ENCODE peak calls at places on chromosomes 13 and 19, in four cellular contexts. U is SK-N-SH, J is K562, X is GM12878. Z is an unnamed sample.

GRCh38 chr19:51003316-51003715 is 1.9 kb upstream of the KLK8 start:
- DNase-seq in U (peak), J (no peak), X (no peak), Z (no peak)

GRCh38 chr19:53812335-53812734 is 11.8 kb downstream of the NLRP12 start:
- DNase-seq in U (peak), J (peak), X (no peak), Z (no peak)

GRCh38 chr19:55486971-55487883 is 1.0 kb upstream of the SSC5D start:
- DNase-seq in U (peak), J (peak), X (no peak), Z (peak)

GRCh38 chr13:59145381-59145780 is 1018.3 kb downstream of the DIAPH3 start:
- DNase-seq in U (no peak), J (no peak), X (no peak), Z (no peak)

GRCh38 chr13:32824671-32825070 is 191.6 kb upstream of the KL start:
- DNase-seq in U (no peak), J (no peak), X (no peak), Z (no peak)

GRCh38 chr13:77637583-77637982 is 59.9 kb upstream of the SLAIN1 start:
- DNase-seq in U (no peak), J (no peak), X (no peak), Z (no peak)

GRCh38 chr19:2324220-2324948 is 4.0 kb downstream of the LSM7 start:
- DNase-seq in U (no peak), J (no peak), X (no peak), Z (no peak)

GRCh38 chr13:98564204-98564603 is 12.7 kb downstream of the STK24 start:
- DNase-seq in U (no peak), J (no peak), X (no peak), Z (no peak)

GRCh38 chr13:40315416-40316064 is 350.9 kb downstream of the FOXO1 start:
- DNase-seq in U (no peak), J (no peak), X (no peak), Z (no peak)

GRCh38 chr13:31970237-31970930 is 61.2 kb upstream of the FRY start:
- DNase-seq in U (no peak), J (no peak), X (no peak), Z (no peak)

DNA sequence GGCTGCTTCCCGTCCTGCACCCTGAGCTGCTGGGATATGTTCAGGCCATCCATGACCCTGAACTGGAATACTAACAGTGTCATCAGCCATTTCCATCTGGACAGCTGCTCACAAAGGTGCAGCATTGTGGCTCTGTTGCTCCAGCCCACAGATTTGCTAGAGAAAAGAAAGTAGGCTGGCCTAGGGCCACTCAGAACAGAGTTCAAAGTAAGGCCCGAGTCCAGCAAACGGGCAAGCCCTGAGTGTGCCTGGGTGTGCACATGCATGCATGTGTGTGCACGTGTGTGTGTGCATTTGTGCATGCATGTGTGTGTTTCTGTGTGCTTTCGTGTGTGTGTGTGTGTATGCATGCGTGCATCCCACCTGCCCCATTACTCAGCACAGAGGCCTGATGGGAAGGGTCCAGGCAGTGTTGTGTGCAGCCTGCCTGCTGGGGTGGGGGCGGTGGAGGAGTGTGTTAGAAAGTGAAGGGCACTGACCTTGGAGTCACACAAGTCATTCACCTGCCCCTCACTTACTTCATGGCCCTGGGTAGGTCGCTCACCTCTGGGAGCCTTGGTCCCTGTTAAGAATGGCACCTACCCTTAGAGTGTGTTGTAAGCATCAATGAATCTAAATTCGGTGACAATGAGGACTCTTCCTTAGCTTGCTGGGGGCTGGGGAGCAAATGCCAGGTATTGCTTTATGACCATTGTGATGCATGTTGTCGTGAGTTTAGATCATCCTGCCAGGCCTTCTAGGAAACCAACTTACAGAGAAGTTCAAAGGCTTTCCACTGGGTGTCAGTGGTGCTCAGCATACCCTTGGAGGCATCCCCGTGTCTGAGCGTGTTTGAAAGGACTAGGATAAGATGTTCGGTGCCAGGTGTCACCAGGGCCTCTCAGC is 53.2 kb downstream of the GPR12 start:
- DNase-seq in U (peak), J (peak), X (no peak), Z (peak)
- TF ChIP-seq MXI1 in U (no peak), J (no peak), X (no peak), Z (no peak)

DNA sequence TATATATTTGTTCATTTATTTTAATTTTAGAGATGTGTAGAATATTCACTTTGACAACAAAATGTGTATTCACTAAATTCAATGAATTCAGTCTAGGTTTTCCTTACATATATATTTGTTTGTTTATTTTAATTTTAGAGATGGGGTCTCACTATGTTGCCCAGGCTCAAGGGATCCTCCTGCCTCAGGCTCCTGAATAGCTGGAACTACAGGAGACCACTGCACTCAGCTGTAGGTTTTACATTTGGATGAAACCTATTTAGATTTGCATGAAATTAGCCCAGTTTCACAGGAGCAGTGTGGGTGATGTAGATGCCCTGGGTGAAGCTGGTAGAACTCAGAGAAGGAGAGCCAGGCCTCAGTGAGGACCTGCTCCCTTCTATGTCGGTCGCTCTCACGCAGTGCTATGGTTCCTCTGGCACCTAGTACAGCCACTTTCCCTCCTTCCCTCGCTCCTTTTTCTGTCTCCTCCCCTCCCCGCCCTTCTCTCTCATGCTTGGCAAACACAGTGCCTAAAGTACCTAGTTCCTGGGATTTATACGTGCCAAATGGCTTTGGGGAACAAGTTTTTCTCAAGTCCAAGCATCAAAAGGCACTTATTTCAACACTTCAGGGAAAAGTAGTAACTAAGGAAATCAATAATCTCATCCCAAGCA is 14.7 kb upstream of the HMGB1 start:
- DNase-seq in U (no peak), J (no peak), X (no peak), Z (no peak)
- TF ChIP-seq YY1 in U (no peak), J (no peak), X (no peak), Z (no peak)

GRCh38 chr19:6417713-6418561 is 6.7 kb downstream of the KHSRP start:
- DNase-seq in U (peak), J (no peak), X (no peak), Z (no peak)
- TF ChIP-seq RFX5 in U (no peak), J (no peak), X (no peak), Z (no peak)

DNA sequence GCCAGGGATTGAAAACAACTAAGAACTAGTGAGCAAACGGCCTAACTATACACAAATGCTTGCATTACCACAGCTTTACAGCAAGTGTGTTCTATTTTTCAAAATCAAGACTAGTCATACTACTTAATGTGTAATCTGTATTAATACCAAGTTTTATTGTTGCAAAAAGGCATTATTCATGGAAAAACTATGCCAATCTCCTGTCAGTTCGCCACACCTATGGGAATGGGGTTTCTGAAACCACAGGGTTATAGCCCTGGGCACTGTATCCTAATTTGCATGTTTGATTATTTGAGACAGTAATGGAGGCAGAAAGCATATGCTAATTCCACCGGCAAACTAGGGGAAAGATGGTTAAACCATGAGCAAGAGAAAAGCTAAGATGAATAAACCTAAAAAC is 14.3 kb downstream of the GAS6 start:
- DNase-seq in U (no peak), J (no peak), X (no peak), Z (no peak)
- TF ChIP-seq MXI1 in U (no peak), J (no peak), X (no peak), Z (no peak)